ENCODE peak calls at places on chromosome 11, in ten cellular contexts. M is GM04504; P is iris pigment epithelial cell; X is AG09309; T is RWPE1; H is activated CD4-positive, alpha-beta T cell treated with anti-CD3 and anti-CD28 coated beads, Interleukin-2, amount 50 U/mL, for 4 hours; K is NCI-H2081; B is DMS153; N is foreskin fibroblast; A is hippocampal formation. E is an unnamed sample.

GRCh38 chr11:726278-726915 is 20.4 kb downstream of the EPS8L2 start:
- DNase-seq in N (peak; percentile 65), P (peak; percentile 39), B (peak; percentile 75), H (peak; percentile 35), M (no peak), A (no peak), T (peak; percentile 80), X (no peak), K (peak; percentile 79), E (no peak)

GRCh38 chr11:2357246-2357645 is 19.9 kb upstream of the CD81 start:
- DNase-seq in B (no peak), M (no peak), N (no peak), X (no peak), H (no peak), A (no peak), K (no peak), P (no peak), T (no peak), E (no peak)

GRCh38 chr11:118927554-118928107 is 1.9 kb upstream of the BCL9L start:
- DNase-seq in P (no peak), B (no peak), A (no peak), X (no peak), H (no peak), T (no peak), K (no peak), M (no peak), N (peak; percentile 45), E (no peak)

GRCh38 chr11:58625826-58626460 is 3.5 kb downstream of the CNTF start:
- DNase-seq in H (no peak), A (no peak), T (no peak), X (no peak), K (no peak), N (peak; percentile 59), B (no peak), M (no peak), P (peak; percentile 92), E (no peak)

GRCh38 chr11:35236667-35237003 is 97.7 kb downstream of the CD44 start:
- DNase-seq in M (no peak), H (no peak), K (no peak), N (no peak), T (no peak), P (peak; percentile 71), A (no peak), B (no peak), X (peak; percentile 29), E (no peak)

GRCh38 chr11:114280696-114281095 is 15.5 kb upstream of the NNMT start:
- DNase-seq in X (peak; percentile 79), T (peak; percentile 49), A (no peak), H (no peak), P (peak; percentile 89), B (peak; percentile 88), K (peak; percentile 90), N (peak; percentile 92), M (peak; percentile 63), E (peak; percentile 86)

GRCh38 chr11:125625225-125625593 is 246 bp downstream of the CHEK1 start:
- DNase-seq in M (no peak), T (no peak), A (no peak), K (no peak), X (peak; percentile 11), B (no peak), H (no peak), N (no peak), P (peak; percentile 70), E (no peak)

GRCh38 chr11:113806403-113806802 is 26.8 kb downstream of the CLDN25 start:
- DNase-seq in M (no peak), P (peak; percentile 39), H (no peak), A (no peak), B (no peak), X (no peak), T (no peak), K (no peak), N (peak; percentile 11), E (peak; percentile 28)

GRCh38 chr11:112025682-112026081 is 474 bp downstream of the DLAT start:
- DNase-seq in N (peak; percentile 33), M (no peak), H (no peak), X (no peak), A (no peak), T (peak; percentile 16), K (no peak), B (no peak), P (peak; percentile 25), E (peak; percentile 48)

GRCh38 chr11:106585061-106585460 is 433.2 kb downstream of the GUCY1A2 start:
- DNase-seq in X (peak; percentile 38), N (peak; percentile 59), K (peak; percentile 6), P (peak; percentile 55), T (no peak), H (no peak), A (no peak), M (peak; percentile 13), B (no peak), E (no peak)

GRCh38 chr11:2581931-2582435 is 117.8 kb downstream of the KCNQ1OT1 start:
- DNase-seq in A (no peak), N (no peak), B (no peak), T (no peak), M (no peak), P (no peak), X (no peak), H (no peak), K (no peak), E (no peak)

GRCh38 chr11:121099885-121100284 is 1.2 kb upstream of the TECTA start:
- DNase-seq in X (no peak), B (no peak), A (no peak), P (peak; percentile 49), K (no peak), H (no peak), N (peak; percentile 29), M (no peak), T (no peak), E (no peak)

GRCh38 chr11:84117394-84117793 is 831.2 kb upstream of the CCDC90B start:
- DNase-seq in T (peak; percentile 3), X (no peak), N (no peak), B (no peak), H (no peak), M (no peak), P (peak; percentile 25), A (no peak), K (no peak), E (no peak)

GRCh38 chr11:72685560-72686480 is 11.6 kb upstream of the PDE2A start:
- DNase-seq in H (peak; percentile 29), B (no peak), P (peak; percentile 22), K (no peak), A (no peak), X (peak; percentile 25), T (no peak), N (peak; percentile 88), M (no peak), E (no peak)

GRCh38 chr11:67269401-67270255 is 3.4 kb downstream of the GRK2 start:
- DNase-seq in H (no peak), N (peak; percentile 64), A (no peak), M (no peak), X (no peak), T (no peak), K (no peak), B (no peak), P (no peak), E (no peak)

GRCh38 chr11:47917643-47918369 is 62.6 kb upstream of the PTPRJ start:
- DNase-seq in X (no peak), T (peak; percentile 37), M (peak; percentile 48), K (peak; percentile 48), A (peak; percentile 30), B (peak; percentile 97), H (no peak), P (peak; percentile 100), N (peak; percentile 67), E (peak; percentile 54)

GRCh38 chr11:46472662-46472994 is 81.1 kb upstream of the CHRM4 start:
- DNase-seq in P (no peak), N (no peak), A (no peak), T (no peak), M (no peak), H (no peak), X (no peak), B (no peak), K (no peak), E (no peak)

GRCh38 chr11:76371170-76371569 is 9.8 kb downstream of the THAP12 start:
- DNase-seq in T (peak; percentile 61), N (peak; percentile 79), M (no peak), X (peak; percentile 41), H (no peak), P (peak; percentile 91), B (no peak), A (no peak), K (no peak), E (peak; percentile 37)

GRCh38 chr11:117818036-117818858 is 6.3 kb downstream of the FXYD2 start:
- DNase-seq in M (no peak), A (no peak), B (no peak), P (peak; percentile 81), K (no peak), N (no peak), H (peak; percentile 42), X (no peak), T (peak; percentile 41), E (no peak)

GRCh38 chr11:3984896-3985295 is 109.7 kb upstream of the RRM1 start:
- DNase-seq in M (no peak), A (no peak), X (no peak), H (peak; percentile 24), P (no peak), T (no peak), K (no peak), B (no peak), N (peak; percentile 52), E (no peak)

GRCh38 chr11:105230586-105230985 is 91.0 kb upstream of the CARD18 start:
- DNase-seq in A (no peak), P (peak; percentile 18), B (peak; percentile 30), K (no peak), N (peak; percentile 11), T (peak; percentile 17), H (no peak), M (no peak), X (no peak), E (no peak)

GRCh38 chr11:61971177-61972111 is 4.0 kb upstream of the FTH1 start:
- DNase-seq in K (peak; percentile 83), N (peak; percentile 98), X (peak; percentile 97), P (peak; percentile 99), T (peak; percentile 84), A (peak; percentile 95), B (peak; percentile 92), M (peak; percentile 98), H (no peak), E (peak; percentile 83)

GRCh38 chr11:46315783-46316563 is 31.3 kb upstream of the DGKZ start:
- DNase-seq in T (no peak), X (no peak), N (no peak), P (no peak), K (no peak), H (no peak), A (no peak), M (no peak), B (no peak), E (no peak)

GRCh38 chr11:8392166-8392565 is 128.5 kb upstream of the LMO1 start:
- DNase-seq in X (no peak), K (no peak), M (no peak), N (no peak), P (no peak), B (no peak), A (no peak), H (no peak), T (no peak), E (no peak)

GRCh38 chr11:2464451-2465165 is 19.8 kb downstream of the KCNQ1 start:
- DNase-seq in K (no peak), A (no peak), P (no peak), N (no peak), B (no peak), M (no peak), X (no peak), T (no peak), H (no peak), E (no peak)

GRCh38 chr11:33753304-33753703 is 17.1 kb upstream of the CD59 start:
- DNase-seq in T (no peak), B (no peak), M (no peak), X (no peak), K (no peak), N (peak; percentile 78), P (peak; percentile 89), A (no peak), H (no peak), E (no peak)

GRCh38 chr11:71449596-71449995 is 1.4 kb upstream of the DHCR7 start:
- DNase-seq in T (no peak), N (no peak), B (no peak), H (no peak), K (peak; percentile 7), M (no peak), X (no peak), A (no peak), P (no peak), E (no peak)

GRCh38 chr11:4065601-4066377 is 28.8 kb upstream of the RRM1 start:
- DNase-seq in K (no peak), B (no peak), M (no peak), P (no peak), H (no peak), A (no peak), T (no peak), N (no peak), X (no peak), E (no peak)